ENCODE peak calls at places on chromosome 20, in four cellular contexts. One of them, this sample, is unnamed.

GRCh38 chr20:16599257-16599656 is 26.0 kb upstream of the KIF16B start:
- DNase-seq in stimulated activated effector memory CD8-positive, alpha-beta T cell treated with anti-CD3 and anti-CD28 coated beads, Interleukin-12 subunit alpha, Interleukin-12 subunit beta, amount 100 ng/mL, for 72 hours: no peak
- DNase-seq in choroid plexus epithelial cell: no peak
- DNase-seq in progenitor cell of endocrine pancreas: no peak
- DNase-seq in this sample: no peak

GRCh38 chr20:53957421-53958172 is 112.8 kb downstream of the BCAS1 start:
- DNase-seq in stimulated activated effector memory CD8-positive, alpha-beta T cell treated with anti-CD3 and anti-CD28 coated beads, Interleukin-12 subunit alpha, Interleukin-12 subunit beta, amount 100 ng/mL, for 72 hours: no peak
- DNase-seq in choroid plexus epithelial cell: peak
- DNase-seq in progenitor cell of endocrine pancreas: no peak
- DNase-seq in this sample: peak

GRCh38 chr20:58420798-58421496 is 31.9 kb downstream of the VAPB start:
- DNase-seq in stimulated activated effector memory CD8-positive, alpha-beta T cell treated with anti-CD3 and anti-CD28 coated beads, Interleukin-12 subunit alpha, Interleukin-12 subunit beta, amount 100 ng/mL, for 72 hours: no peak
- DNase-seq in choroid plexus epithelial cell: peak
- DNase-seq in progenitor cell of endocrine pancreas: no peak
- DNase-seq in this sample: peak

GRCh38 chr20:49286689-49287551 is 9.1 kb upstream of the ZNFX1 start:
- DNase-seq in stimulated activated effector memory CD8-positive, alpha-beta T cell treated with anti-CD3 and anti-CD28 coated beads, Interleukin-12 subunit alpha, Interleukin-12 subunit beta, amount 100 ng/mL, for 72 hours: no peak
- DNase-seq in choroid plexus epithelial cell: no peak
- DNase-seq in progenitor cell of endocrine pancreas: no peak
- DNase-seq in this sample: peak

GRCh38 chr20:59992531-59992930 is 34.3 kb downstream of the CDH26 start:
- DNase-seq in stimulated activated effector memory CD8-positive, alpha-beta T cell treated with anti-CD3 and anti-CD28 coated beads, Interleukin-12 subunit alpha, Interleukin-12 subunit beta, amount 100 ng/mL, for 72 hours: no peak
- DNase-seq in choroid plexus epithelial cell: no peak
- DNase-seq in progenitor cell of endocrine pancreas: no peak
- DNase-seq in this sample: peak

GRCh38 chr20:50224553-50225255 is 34.1 kb downstream of the CEBPB start:
- DNase-seq in stimulated activated effector memory CD8-positive, alpha-beta T cell treated with anti-CD3 and anti-CD28 coated beads, Interleukin-12 subunit alpha, Interleukin-12 subunit beta, amount 100 ng/mL, for 72 hours: no peak
- DNase-seq in choroid plexus epithelial cell: peak
- DNase-seq in progenitor cell of endocrine pancreas: no peak
- DNase-seq in this sample: peak

GRCh38 chr20:5342031-5342430 is 25.3 kb upstream of the PROKR2 start:
- DNase-seq in stimulated activated effector memory CD8-positive, alpha-beta T cell treated with anti-CD3 and anti-CD28 coated beads, Interleukin-12 subunit alpha, Interleukin-12 subunit beta, amount 100 ng/mL, for 72 hours: no peak
- DNase-seq in choroid plexus epithelial cell: no peak
- DNase-seq in progenitor cell of endocrine pancreas: no peak
- DNase-seq in this sample: no peak

GRCh38 chr20:13267231-13267630 is 46.2 kb downstream of the ISM1 start:
- DNase-seq in stimulated activated effector memory CD8-positive, alpha-beta T cell treated with anti-CD3 and anti-CD28 coated beads, Interleukin-12 subunit alpha, Interleukin-12 subunit beta, amount 100 ng/mL, for 72 hours: no peak
- DNase-seq in choroid plexus epithelial cell: no peak
- DNase-seq in progenitor cell of endocrine pancreas: no peak
- DNase-seq in this sample: no peak

GRCh38 chr20:20318318-20319161 is 49.4 kb upstream of the INSM1 start:
- DNase-seq in stimulated activated effector memory CD8-positive, alpha-beta T cell treated with anti-CD3 and anti-CD28 coated beads, Interleukin-12 subunit alpha, Interleukin-12 subunit beta, amount 100 ng/mL, for 72 hours: no peak
- DNase-seq in choroid plexus epithelial cell: peak
- DNase-seq in progenitor cell of endocrine pancreas: no peak
- DNase-seq in this sample: no peak

GRCh38 chr20:39067526-39068216 is 105.5 kb downstream of the DHX35 start:
- DNase-seq in stimulated activated effector memory CD8-positive, alpha-beta T cell treated with anti-CD3 and anti-CD28 coated beads, Interleukin-12 subunit alpha, Interleukin-12 subunit beta, amount 100 ng/mL, for 72 hours: no peak
- DNase-seq in choroid plexus epithelial cell: peak
- DNase-seq in progenitor cell of endocrine pancreas: no peak
- DNase-seq in this sample: no peak

GRCh38 chr20:50874111-50874757 is 57.0 kb downstream of the ADNP start:
- DNase-seq in stimulated activated effector memory CD8-positive, alpha-beta T cell treated with anti-CD3 and anti-CD28 coated beads, Interleukin-12 subunit alpha, Interleukin-12 subunit beta, amount 100 ng/mL, for 72 hours: no peak
- DNase-seq in choroid plexus epithelial cell: no peak
- DNase-seq in progenitor cell of endocrine pancreas: no peak
- DNase-seq in this sample: no peak

GRCh38 chr20:33387177-33387576 is 14.1 kb downstream of the CDK5RAP1 start:
- DNase-seq in stimulated activated effector memory CD8-positive, alpha-beta T cell treated with anti-CD3 and anti-CD28 coated beads, Interleukin-12 subunit alpha, Interleukin-12 subunit beta, amount 100 ng/mL, for 72 hours: no peak
- DNase-seq in choroid plexus epithelial cell: no peak
- DNase-seq in progenitor cell of endocrine pancreas: no peak
- DNase-seq in this sample: peak

GRCh38 chr20:38271609-38272120 is 11.1 kb upstream of the KIAA1755 start:
- DNase-seq in stimulated activated effector memory CD8-positive, alpha-beta T cell treated with anti-CD3 and anti-CD28 coated beads, Interleukin-12 subunit alpha, Interleukin-12 subunit beta, amount 100 ng/mL, for 72 hours: no peak
- DNase-seq in choroid plexus epithelial cell: peak
- DNase-seq in progenitor cell of endocrine pancreas: no peak
- DNase-seq in this sample: no peak

GRCh38 chr20:8331740-8332412 is 199.8 kb downstream of the PLCB1 start:
- DNase-seq in stimulated activated effector memory CD8-positive, alpha-beta T cell treated with anti-CD3 and anti-CD28 coated beads, Interleukin-12 subunit alpha, Interleukin-12 subunit beta, amount 100 ng/mL, for 72 hours: no peak
- DNase-seq in choroid plexus epithelial cell: peak
- DNase-seq in progenitor cell of endocrine pancreas: no peak
- DNase-seq in this sample: peak

GRCh38 chr20:63751471-63752271 is 12.1 kb downstream of the SLC2A4RG start:
- DNase-seq in stimulated activated effector memory CD8-positive, alpha-beta T cell treated with anti-CD3 and anti-CD28 coated beads, Interleukin-12 subunit alpha, Interleukin-12 subunit beta, amount 100 ng/mL, for 72 hours: no peak
- DNase-seq in choroid plexus epithelial cell: no peak
- DNase-seq in progenitor cell of endocrine pancreas: no peak
- DNase-seq in this sample: no peak

GRCh38 chr20:38261054-38261390 is 487 bp upstream of the KIAA1755 start:
- DNase-seq in stimulated activated effector memory CD8-positive, alpha-beta T cell treated with anti-CD3 and anti-CD28 coated beads, Interleukin-12 subunit alpha, Interleukin-12 subunit beta, amount 100 ng/mL, for 72 hours: no peak
- DNase-seq in choroid plexus epithelial cell: no peak
- DNase-seq in progenitor cell of endocrine pancreas: no peak
- DNase-seq in this sample: no peak

GRCh38 chr20:7859371-7859802 is 80.9 kb downstream of the HAO1 start:
- DNase-seq in stimulated activated effector memory CD8-positive, alpha-beta T cell treated with anti-CD3 and anti-CD28 coated beads, Interleukin-12 subunit alpha, Interleukin-12 subunit beta, amount 100 ng/mL, for 72 hours: no peak
- DNase-seq in choroid plexus epithelial cell: peak
- DNase-seq in progenitor cell of endocrine pancreas: no peak
- DNase-seq in this sample: peak

GRCh38 chr20:49915380-49916145 is at the start of gene SPATA2:
- DNase-seq in stimulated activated effector memory CD8-positive, alpha-beta T cell treated with anti-CD3 and anti-CD28 coated beads, Interleukin-12 subunit alpha, Interleukin-12 subunit beta, amount 100 ng/mL, for 72 hours: peak
- DNase-seq in choroid plexus epithelial cell: peak
- DNase-seq in progenitor cell of endocrine pancreas: peak
- DNase-seq in this sample: peak

GRCh38 chr20:63366658-63367360 is 5.7 kb upstream of the CHRNA4 start:
- DNase-seq in stimulated activated effector memory CD8-positive, alpha-beta T cell treated with anti-CD3 and anti-CD28 coated beads, Interleukin-12 subunit alpha, Interleukin-12 subunit beta, amount 100 ng/mL, for 72 hours: no peak
- DNase-seq in choroid plexus epithelial cell: no peak
- DNase-seq in progenitor cell of endocrine pancreas: no peak
- DNase-seq in this sample: no peak

GRCh38 chr20:9852566-9852965 is 13.7 kb upstream of the PAK5 start:
- DNase-seq in stimulated activated effector memory CD8-positive, alpha-beta T cell treated with anti-CD3 and anti-CD28 coated beads, Interleukin-12 subunit alpha, Interleukin-12 subunit beta, amount 100 ng/mL, for 72 hours: no peak
- DNase-seq in choroid plexus epithelial cell: no peak
- DNase-seq in progenitor cell of endocrine pancreas: no peak
- DNase-seq in this sample: no peak

GRCh38 chr20:15613530-15613929 is 959.7 kb downstream of the KIF16B start:
- DNase-seq in stimulated activated effector memory CD8-positive, alpha-beta T cell treated with anti-CD3 and anti-CD28 coated beads, Interleukin-12 subunit alpha, Interleukin-12 subunit beta, amount 100 ng/mL, for 72 hours: no peak
- DNase-seq in choroid plexus epithelial cell: peak
- DNase-seq in progenitor cell of endocrine pancreas: no peak
- DNase-seq in this sample: peak

GRCh38 chr20:4445331-4445730 is 276.4 kb upstream of the PRND start:
- DNase-seq in stimulated activated effector memory CD8-positive, alpha-beta T cell treated with anti-CD3 and anti-CD28 coated beads, Interleukin-12 subunit alpha, Interleukin-12 subunit beta, amount 100 ng/mL, for 72 hours: no peak
- DNase-seq in choroid plexus epithelial cell: no peak
- DNase-seq in progenitor cell of endocrine pancreas: no peak
- DNase-seq in this sample: no peak

GRCh38 chr20:35303735-35304431 is 11.7 kb upstream of the FAM83C start:
- DNase-seq in stimulated activated effector memory CD8-positive, alpha-beta T cell treated with anti-CD3 and anti-CD28 coated beads, Interleukin-12 subunit alpha, Interleukin-12 subunit beta, amount 100 ng/mL, for 72 hours: peak
- DNase-seq in choroid plexus epithelial cell: peak
- DNase-seq in progenitor cell of endocrine pancreas: peak
- DNase-seq in this sample: peak

GRCh38 chr20:8755340-8756118 is 313.4 kb upstream of the PLCB4 start:
- DNase-seq in stimulated activated effector memory CD8-positive, alpha-beta T cell treated with anti-CD3 and anti-CD28 coated beads, Interleukin-12 subunit alpha, Interleukin-12 subunit beta, amount 100 ng/mL, for 72 hours: no peak
- DNase-seq in choroid plexus epithelial cell: no peak
- DNase-seq in progenitor cell of endocrine pancreas: no peak
- DNase-seq in this sample: no peak

GRCh38 chr20:16824664-16825063 is 76.5 kb downstream of the OTOR start:
- DNase-seq in stimulated activated effector memory CD8-positive, alpha-beta T cell treated with anti-CD3 and anti-CD28 coated beads, Interleukin-12 subunit alpha, Interleukin-12 subunit beta, amount 100 ng/mL, for 72 hours: no peak
- DNase-seq in choroid plexus epithelial cell: no peak
- DNase-seq in progenitor cell of endocrine pancreas: no peak
- DNase-seq in this sample: no peak

GRCh38 chr20:56249244-56249955 is 868 bp downstream of the MC3R start:
- DNase-seq in stimulated activated effector memory CD8-positive, alpha-beta T cell treated with anti-CD3 and anti-CD28 coated beads, Interleukin-12 subunit alpha, Interleukin-12 subunit beta, amount 100 ng/mL, for 72 hours: no peak
- DNase-seq in choroid plexus epithelial cell: no peak
- DNase-seq in progenitor cell of endocrine pancreas: no peak
- DNase-seq in this sample: peak

GRCh38 chr20:1883986-1884385 is 11.2 kb upstream of the SIRPA start:
- DNase-seq in stimulated activated effector memory CD8-positive, alpha-beta T cell treated with anti-CD3 and anti-CD28 coated beads, Interleukin-12 subunit alpha, Interleukin-12 subunit beta, amount 100 ng/mL, for 72 hours: no peak
- DNase-seq in choroid plexus epithelial cell: no peak
- DNase-seq in progenitor cell of endocrine pancreas: no peak
- DNase-seq in this sample: no peak

GRCh38 chr20:3162080-3162611 is 2.5 kb upstream of the FASTKD5 start:
- DNase-seq in stimulated activated effector memory CD8-positive, alpha-beta T cell treated with anti-CD3 and anti-CD28 coated beads, Interleukin-12 subunit alpha, Interleukin-12 subunit beta, amount 100 ng/mL, for 72 hours: no peak
- DNase-seq in choroid plexus epithelial cell: no peak
- DNase-seq in progenitor cell of endocrine pancreas: no peak
- DNase-seq in this sample: no peak

GRCh38 chr20:23161968-23162696 is 76.0 kb upstream of the CD93 start:
- DNase-seq in stimulated activated effector memory CD8-positive, alpha-beta T cell treated with anti-CD3 and anti-CD28 coated beads, Interleukin-12 subunit alpha, Interleukin-12 subunit beta, amount 100 ng/mL, for 72 hours: no peak
- DNase-seq in choroid plexus epithelial cell: peak
- DNase-seq in progenitor cell of endocrine pancreas: no peak
- DNase-seq in this sample: peak

GRCh38 chr20:23287366-23288190 is 63.0 kb upstream of the NXT1 start:
- DNase-seq in stimulated activated effector memory CD8-positive, alpha-beta T cell treated with anti-CD3 and anti-CD28 coated beads, Interleukin-12 subunit alpha, Interleukin-12 subunit beta, amount 100 ng/mL, for 72 hours: no peak
- DNase-seq in choroid plexus epithelial cell: no peak
- DNase-seq in progenitor cell of endocrine pancreas: no peak
- DNase-seq in this sample: no peak

GRCh38 chr20:8782804-8783203 is 286.1 kb upstream of the PLCB4 start:
- DNase-seq in stimulated activated effector memory CD8-positive, alpha-beta T cell treated with anti-CD3 and anti-CD28 coated beads, Interleukin-12 subunit alpha, Interleukin-12 subunit beta, amount 100 ng/mL, for 72 hours: no peak
- DNase-seq in choroid plexus epithelial cell: peak
- DNase-seq in progenitor cell of endocrine pancreas: no peak
- DNase-seq in this sample: peak

GRCh38 chr20:5657190-5657872 is 92.9 kb upstream of the SHLD1 start:
- DNase-seq in stimulated activated effector memory CD8-positive, alpha-beta T cell treated with anti-CD3 and anti-CD28 coated beads, Interleukin-12 subunit alpha, Interleukin-12 subunit beta, amount 100 ng/mL, for 72 hours: no peak
- DNase-seq in choroid plexus epithelial cell: peak
- DNase-seq in progenitor cell of endocrine pancreas: no peak
- DNase-seq in this sample: peak

GRCh38 chr20:53739799-53740785 is 146.5 kb upstream of the ZNF217 start:
- DNase-seq in stimulated activated effector memory CD8-positive, alpha-beta T cell treated with anti-CD3 and anti-CD28 coated beads, Interleukin-12 subunit alpha, Interleukin-12 subunit beta, amount 100 ng/mL, for 72 hours: no peak
- DNase-seq in choroid plexus epithelial cell: peak
- DNase-seq in progenitor cell of endocrine pancreas: no peak
- DNase-seq in this sample: peak

GRCh38 chr20:47269309-47270165 is 87.0 kb downstream of the ZMYND8 start:
- DNase-seq in stimulated activated effector memory CD8-positive, alpha-beta T cell treated with anti-CD3 and anti-CD28 coated beads, Interleukin-12 subunit alpha, Interleukin-12 subunit beta, amount 100 ng/mL, for 72 hours: no peak
- DNase-seq in choroid plexus epithelial cell: no peak
- DNase-seq in progenitor cell of endocrine pancreas: no peak
- DNase-seq in this sample: no peak

GRCh38 chr20:4918473-4918872 is 82.8 kb downstream of the SLC23A2 start:
- DNase-seq in stimulated activated effector memory CD8-positive, alpha-beta T cell treated with anti-CD3 and anti-CD28 coated beads, Interleukin-12 subunit alpha, Interleukin-12 subunit beta, amount 100 ng/mL, for 72 hours: no peak
- DNase-seq in choroid plexus epithelial cell: no peak
- DNase-seq in progenitor cell of endocrine pancreas: no peak
- DNase-seq in this sample: no peak

GRCh38 chr20:3223937-3224680 is 14.8 kb downstream of the ITPA start:
- DNase-seq in stimulated activated effector memory CD8-positive, alpha-beta T cell treated with anti-CD3 and anti-CD28 coated beads, Interleukin-12 subunit alpha, Interleukin-12 subunit beta, amount 100 ng/mL, for 72 hours: no peak
- DNase-seq in choroid plexus epithelial cell: no peak
- DNase-seq in progenitor cell of endocrine pancreas: no peak
- DNase-seq in this sample: no peak

GRCh38 chr20:53679597-53680309 is 86.1 kb upstream of the ZNF217 start:
- DNase-seq in stimulated activated effector memory CD8-positive, alpha-beta T cell treated with anti-CD3 and anti-CD28 coated beads, Interleukin-12 subunit alpha, Interleukin-12 subunit beta, amount 100 ng/mL, for 72 hours: no peak
- DNase-seq in choroid plexus epithelial cell: no peak
- DNase-seq in progenitor cell of endocrine pancreas: no peak
- DNase-seq in this sample: peak